ENCODE peak calls at places on chromosomes 11 and 22, in five cellular contexts. B is HCT116; V is ovary; T is CD8-positive, alpha-beta T cell; O is psoas muscle. X is an unnamed sample.
A peak's percentile ranks its signal among the peaks of the same experiment; 100 is the strongest.

GRCh38 chr22:20229916-20230775 is 38.0 kb downstream of the RTN4R start:
- DNase-seq in B (no peak), V (no peak), T (no peak), O (no peak), X (no peak)

GRCh38 chr11:122141757-122142156 is 25.7 kb upstream of the BLID start:
- DNase-seq in B (no peak), V (no peak), T (no peak), O (no peak), X (no peak)

GRCh38 chr11:108432783-108433182 is 34.5 kb downstream of the C11orf65 start:
- DNase-seq in B (no peak), V (no peak), T (no peak), O (no peak), X (no peak)

GRCh38 chr11:114307524-114308203 is 11.5 kb downstream of the NNMT start:
- DNase-seq in B (no peak), V (no peak), T (no peak), O (peak; percentile 79), X (peak; percentile 76)

GRCh38 chr11:57491371-57492061 is 24.0 kb downstream of the SLC43A1 start:
- DNase-seq in B (no peak), V (no peak), T (no peak), O (peak; percentile 76), X (no peak)

GRCh38 chr11:112321521-112322172 is 61.0 kb upstream of the PLET1 start:
- DNase-seq in B (peak; percentile 57), V (no peak), T (no peak), O (no peak), X (peak; percentile 89)

GRCh38 chr22:24137595-24137994 is 43.7 kb upstream of the SUSD2 start:
- DNase-seq in B (no peak), V (no peak), T (no peak), O (no peak), X (no peak)

GRCh38 chr11:100780470-100780869 is 93.4 kb downstream of the ARHGAP42 start:
- DNase-seq in B (no peak), V (no peak), T (no peak), O (no peak), X (no peak)

GRCh38 chr11:108253176-108253575 is 30.3 kb downstream of the ATM start:
- DNase-seq in B (no peak), V (no peak), T (no peak), O (no peak), X (no peak)

GRCh38 chr11:134638796-134639540 is 226.9 kb upstream of the B3GAT1 start:
- DNase-seq in B (no peak), V (no peak), T (no peak), O (no peak), X (no peak)

GRCh38 chr11:32210601-32211000 is 119.7 kb downstream of the RCN1 start:
- DNase-seq in B (no peak), V (no peak), T (no peak), O (no peak), X (no peak)

GRCh38 chr11:117604349-117604995 is 192.5 kb downstream of the DSCAML1 start:
- DNase-seq in B (no peak), V (no peak), T (no peak), O (no peak), X (no peak)

GRCh38 chr11:88016392-88017020 is 158.7 kb downstream of the RAB38 start:
- DNase-seq in B (peak; percentile 78), V (peak; percentile 24), T (peak; percentile 17), O (peak; percentile 28), X (peak; percentile 71)

GRCh38 chr11:65571940-65572339 is 398 bp upstream of the FAM89B start:
- DNase-seq in B (no peak), V (no peak), T (no peak), O (no peak), X (no peak)

GRCh38 chr11:119108151-119108856 is 1.2 kb downstream of the C2CD2L start:
- DNase-seq in B (no peak), V (no peak), T (no peak), O (no peak), X (peak; percentile 58)

GRCh38 chr22:23915230-23915754 is 21.1 kb downstream of the MIF start:
- DNase-seq in B (no peak), V (no peak), T (no peak), O (no peak), X (no peak)

GRCh38 chr22:20243545-20244249 is 24.4 kb downstream of the RTN4R start:
- DNase-seq in B (no peak), V (peak; percentile 76), T (peak; percentile 49), O (no peak), X (peak; percentile 78)

GRCh38 chr11:74749127-74749964 is 697 bp downstream of the RNF169 start:
- DNase-seq in B (peak; percentile 19), V (peak; percentile 43), T (peak; percentile 24), O (peak; percentile 73), X (peak; percentile 57)

GRCh38 chr11:120720760-120721159 is 209.2 kb downstream of the GRIK4 start:
- DNase-seq in B (no peak), V (no peak), T (no peak), O (no peak), X (no peak)

GRCh38 chr11:116793476-116794096 is 1.9 kb upstream of the APOA5 start:
- DNase-seq in B (peak; percentile 26), V (no peak), T (no peak), O (no peak), X (no peak)

GRCh38 chr11:45053736-45054446 is 92.5 kb upstream of the PRDM11 start:
- DNase-seq in B (no peak), V (no peak), T (no peak), O (no peak), X (no peak)

GRCh38 chr22:41367680-41368542 is 13.8 kb upstream of the TEF start:
- DNase-seq in B (no peak), V (peak; percentile 72), T (no peak), O (no peak), X (peak; percentile 74)

GRCh38 chr11:76203131-76203925 is 3.0 kb downstream of the WNT11 start:
- DNase-seq in B (no peak), V (no peak), T (no peak), O (peak; percentile 33), X (no peak)

GRCh38 chr11:2582958-2583604 is 116.7 kb downstream of the KCNQ1OT1 start:
- DNase-seq in B (no peak), V (peak; percentile 7), T (no peak), O (peak; percentile 49), X (no peak)

GRCh38 chr11:122803716-122804115 is 34.6 kb upstream of the CRTAM start:
- DNase-seq in B (no peak), V (no peak), T (no peak), O (no peak), X (no peak)

GRCh38 chr11:43555811-43556210 is 124.7 kb upstream of the HSD17B12 start:
- DNase-seq in B (no peak), V (peak; percentile 78), T (no peak), O (no peak), X (no peak)

GRCh38 chr22:50670513-50670912 is 2.1 kb upstream of the SHANK3 start:
- DNase-seq in B (no peak), V (no peak), T (no peak), O (no peak), X (no peak)

GRCh38 chr11:134499990-134500389 is 87.9 kb upstream of the B3GAT1 start:
- DNase-seq in B (no peak), V (no peak), T (no peak), O (no peak), X (no peak)

GRCh38 chr22:20130319-20130718 is 1.3 kb upstream of the ZDHHC8 start:
- DNase-seq in B (no peak), V (no peak), T (no peak), O (no peak), X (no peak)

DNA sequence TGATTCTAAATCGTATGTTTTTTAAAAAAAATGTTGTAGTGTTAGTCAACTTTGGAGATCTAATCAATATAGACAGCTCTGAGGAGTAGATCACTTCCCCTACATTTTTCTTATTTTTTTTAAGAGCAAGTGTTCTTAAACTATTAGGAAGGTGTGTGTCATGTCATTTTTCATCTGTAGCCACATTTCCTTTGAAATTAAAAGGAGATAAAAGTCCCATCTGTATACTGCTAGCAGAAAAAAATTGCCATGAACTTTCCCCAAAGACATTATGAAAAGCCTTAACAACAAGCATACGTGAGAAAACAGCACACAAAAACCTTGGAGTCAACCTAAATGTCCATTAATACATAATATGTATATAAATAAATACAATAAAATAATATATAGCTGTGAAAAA is 286.6 kb downstream of the ETS1 start:
- DNase-seq in B (no peak), V (no peak), T (no peak), O (no peak), X (no peak)
- H3K4me1 ChIP-seq in B (no peaks in the 10 kb centered on the region), V (no peaks in the 10 kb centered on the region), T (peaks cover 86% of the 10 kb centered on the region), O (no peaks in the 10 kb centered on the region), X (peaks cover 9% of the 10 kb centered on the region)

GRCh38 chr22:46241397-46242007 is 8.6 kb downstream of the CDPF1 start:
- DNase-seq in B (no peak), V (no peak), T (no peak), O (no peak), X (no peak)
- H3K4me3 ChIP-seq in B (no peak overlapping the region), V (no peak overlapping the region), T (no peak overlapping the region), O (no peak overlapping the region), X (no peak overlapping the region)

GRCh38 chr22:39090426-39091064 is 6.5 kb upstream of the APOBEC3H start:
- DNase-seq in B (no peak), V (no peak), T (peak; percentile 82), O (peak; percentile 56), X (no peak)
- TF ChIP-seq CTCF in B (no peak), V (no peak), T (no peak), O (no peak), X (no peak)

DNA sequence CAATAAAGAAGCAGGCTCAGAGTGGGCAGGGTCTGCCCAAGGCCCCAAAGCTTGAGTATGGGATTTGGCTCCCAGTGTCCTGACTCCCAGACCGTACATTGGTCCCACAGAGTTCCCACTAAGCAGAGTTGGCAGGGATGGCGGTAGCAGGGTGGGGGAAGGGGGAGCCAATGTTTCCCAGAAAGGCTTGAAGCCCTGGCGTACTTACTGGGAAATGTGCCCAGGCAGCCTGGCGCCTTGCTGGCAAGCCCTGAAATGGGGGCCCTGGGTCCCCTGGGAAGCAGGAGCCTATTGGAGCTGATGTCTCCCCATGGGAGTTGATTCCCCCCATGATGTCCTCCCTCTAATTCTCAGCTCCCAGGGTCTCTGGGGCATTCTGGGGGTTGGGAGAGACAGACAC is 9.3 kb downstream of the ARHGEF17 start:
- DNase-seq in B (no peak), V (peak; percentile 53), T (no peak), O (peak; percentile 56), X (peak; percentile 61)
- H3K4me1 ChIP-seq in B (peaks cover 15% of the 10 kb centered on the region), V (peaks cover 48% of the 10 kb centered on the region), T (peaks cover 11% of the 10 kb centered on the region), O (peaks cover 10% of the 10 kb centered on the region), X (peaks cover 68% of the 10 kb centered on the region)

DNA sequence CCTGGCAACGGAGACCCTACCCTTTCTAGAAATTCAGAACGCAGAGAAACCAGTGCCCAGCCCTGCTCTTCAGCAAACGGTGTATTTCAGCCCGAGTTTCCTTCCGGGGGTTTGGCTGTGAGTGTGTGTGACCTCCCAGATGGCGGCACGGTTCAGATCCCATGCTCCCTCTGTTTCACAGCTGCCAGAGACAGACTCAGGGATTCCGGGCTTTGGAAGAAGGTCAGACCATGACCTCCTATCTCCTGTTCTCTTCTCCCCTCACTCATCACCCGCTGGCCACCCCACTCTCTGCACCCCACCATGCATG is 256.3 kb upstream of the CADM1 start:
- DNase-seq in B (no peak), V (peak; percentile 17), T (no peak), O (no peak), X (no peak)
- H3K4me3 ChIP-seq in B (no peak overlapping the region), V (peak overlapping the region; percentile 51), T (no peak overlapping the region), O (peak overlapping the region; percentile 72), X (no peak overlapping the region)

DNA sequence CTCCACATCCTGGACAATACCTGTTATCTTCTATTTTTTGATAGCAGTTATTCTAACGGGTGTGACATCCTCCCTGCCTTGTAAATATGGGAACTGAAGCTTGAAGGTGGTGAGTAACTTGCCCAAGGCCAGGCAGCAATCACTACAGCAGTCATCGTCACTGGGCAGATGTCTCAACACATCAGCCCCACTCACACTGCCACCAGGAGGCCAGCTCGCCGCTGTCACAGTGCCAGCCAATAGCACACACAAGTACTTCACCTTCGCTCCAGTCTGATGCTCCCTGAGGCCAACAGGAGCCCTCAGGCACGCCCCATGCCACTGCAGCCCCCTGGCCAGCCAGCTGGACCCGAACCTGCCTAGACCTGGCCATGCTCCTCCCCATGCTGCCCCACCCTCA is 4.9 kb upstream of the TTLL1 start:
- DNase-seq in B (no peak), V (no peak), T (no peak), O (no peak), X (no peak)
- TF ChIP-seq CTCF in B (no peak), V (no peak), T (no peak), O (no peak), X (no peak)

X was measured in lung.